ENCODE peak calls at places on chromosomes 12 and 14, in nine cellular contexts. Q, C, V, P, Z, H, G, K and Y are unnamed samples.

GRCh38 chr12:109782322-109782695 is 50.9 kb downstream of the TRPV4 start:
- DNase-seq in C (no peak), Z (no peak), V (no peak), G (no peak), K (no peak), Q (no peak), P (no peak), H (no peak), Y (peak; percentile 43)

GRCh38 chr12:63151898-63152700 is 1.1 kb upstream of the AVPR1A start:
- DNase-seq in V (peak; percentile 43), P (peak; percentile 15), K (peak; percentile 23), Z (no peak), C (no peak), H (no peak), Q (peak; percentile 25), G (no peak), Y (no peak)

GRCh38 chr12:121330195-121330594 is 22.0 kb downstream of the ANAPC5 start:
- DNase-seq in P (no peak), H (no peak), G (no peak), C (no peak), Z (no peak), V (no peak), Q (no peak), K (no peak), Y (no peak)

GRCh38 chr14:67622675-67623074 is 3.0 kb downstream of the ARG2 start:
- DNase-seq in Z (no peak), C (no peak), H (no peak), P (no peak), K (no peak), V (no peak), G (no peak), Q (no peak), Y (no peak)

GRCh38 chr14:69328765-69329164 is 68.8 kb downstream of the GALNT16 start:
- DNase-seq in V (no peak), P (no peak), Z (no peak), Q (no peak), K (no peak), G (no peak), H (no peak), C (no peak), Y (no peak)

GRCh38 chr14:51650721-51651387 is 856 bp upstream of the FRMD6 start:
- DNase-seq in G (peak; percentile 27), H (no peak), C (peak; percentile 47), V (no peak), Z (no peak), K (peak; percentile 12), P (peak; percentile 16), Q (peak; percentile 28), Y (peak; percentile 56)

GRCh38 chr12:71664411-71665108 is 459 bp downstream of the THAP2 start:
- DNase-seq in G (no peak), P (no peak), V (no peak), C (no peak), H (no peak), Q (no peak), Z (no peak), K (no peak), Y (no peak)

GRCh38 chr12:55009171-55009570 is 10.6 kb upstream of the NEUROD4 start:
- DNase-seq in Z (no peak), P (no peak), C (no peak), V (no peak), H (no peak), K (no peak), G (no peak), Q (no peak), Y (no peak)

GRCh38 chr14:93042968-93043940 is 72.5 kb downstream of the ITPK1 start:
- DNase-seq in G (peak; percentile 85), Q (peak; percentile 94), H (no peak), P (peak; percentile 74), K (no peak), Z (peak; percentile 90), V (peak; percentile 89), C (peak; percentile 90), Y (peak; percentile 98)

GRCh38 chr14:93040443-93040842 is 75.3 kb downstream of the ITPK1 start:
- DNase-seq in G (no peak), H (no peak), P (peak; percentile 43), V (no peak), Z (no peak), C (no peak), K (no peak), Q (no peak), Y (no peak)

GRCh38 chr14:93041830-93042229 is 73.9 kb downstream of the ITPK1 start:
- DNase-seq in H (no peak), Z (no peak), P (no peak), G (no peak), Q (no peak), C (no peak), V (no peak), K (no peak), Y (no peak)

GRCh38 chr14:93039649-93040315 is 75.9 kb downstream of the ITPK1 start:
- DNase-seq in Q (no peak), H (no peak), V (no peak), K (no peak), C (no peak), G (no peak), Z (peak; percentile 47), P (peak; percentile 48), Y (no peak)

GRCh38 chr14:93041002-93041401 is 74.7 kb downstream of the ITPK1 start:
- DNase-seq in K (no peak), H (no peak), Z (no peak), C (no peak), G (no peak), P (no peak), Q (no peak), V (no peak), Y (no peak)
- H3K27ac ChIP-seq in K (no peak overlapping the region), H (no peak overlapping the region), Z (peak overlapping the region; percentile 82), C (peak overlapping the region; percentile 79), G (no peak overlapping the region), P (peak overlapping the region; percentile 90), Q (no peak overlapping the region), V (peak overlapping the region; percentile 2), Y (peak overlapping the region; percentile 99)

DNA sequence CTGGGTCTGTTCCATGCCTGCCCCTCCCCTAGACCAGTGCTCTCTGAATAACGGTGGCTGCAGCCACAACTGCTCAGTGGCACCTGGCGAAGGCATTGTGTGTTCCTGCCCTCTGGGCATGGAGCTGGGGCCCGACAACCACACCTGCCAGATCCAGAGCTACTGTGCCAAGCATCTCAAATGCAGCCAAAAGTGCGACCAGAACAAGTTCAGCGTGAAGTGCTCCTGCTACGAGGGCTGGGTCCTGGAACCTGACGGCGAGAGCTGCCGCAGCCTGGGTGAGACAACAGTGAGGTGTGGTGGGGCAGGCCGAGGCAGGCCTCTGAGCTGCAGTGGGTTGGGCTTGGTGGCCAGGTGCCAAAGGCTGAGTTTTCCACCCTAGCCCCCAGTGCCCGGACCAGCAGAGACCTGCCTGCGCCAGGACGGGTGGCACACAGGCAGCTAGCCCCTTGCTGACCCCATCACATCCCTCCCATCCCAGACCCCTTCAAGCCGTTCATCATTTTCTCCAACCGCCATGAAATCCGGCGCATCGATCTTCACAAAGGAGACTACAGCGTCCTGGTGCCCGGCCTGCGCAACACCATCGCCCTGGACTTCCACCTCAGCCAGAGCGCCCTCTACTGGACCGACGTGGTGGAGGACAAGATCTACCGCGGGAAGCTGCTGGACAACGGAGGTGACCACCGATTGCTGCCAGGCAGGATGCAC is 28.2 kb upstream of the LRP1-AS start:
- DNase-seq in K (peak; percentile 14), C (peak; percentile 82), Q (peak; percentile 85), P (peak; percentile 86), V (peak; percentile 73), H (no peak), G (peak; percentile 75), Z (peak; percentile 76), Y (peak; percentile 95)
- H3K27ac ChIP-seq in K (no peak overlapping the region), C (peak overlapping the region; percentile 18), Q (no peak overlapping the region), P (no peak overlapping the region), V (peak overlapping the region; percentile 61), H (no peak overlapping the region), G (no peak overlapping the region), Z (no peak overlapping the region), Y (peak overlapping the region; percentile 48)

GRCh38 chr12:132629330-132629729 is 10.8 kb downstream of the P2RX2 start:
- DNase-seq in G (no peak), C (no peak), Q (no peak), Z (no peak), K (no peak), V (no peak), P (no peak), H (no peak), Y (no peak)

GRCh38 chr12:132632521-132633228 is 14.1 kb downstream of the P2RX2 start:
- DNase-seq in H (no peak), Z (no peak), K (no peak), G (no peak), V (no peak), C (no peak), Q (no peak), P (no peak), Y (no peak)

GRCh38 chr12:132633398-132633797 is 14.8 kb downstream of the P2RX2 start:
- DNase-seq in H (no peak), V (no peak), K (no peak), Q (no peak), P (no peak), C (no peak), Z (no peak), G (no peak), Y (no peak)

GRCh38 chr12:132630672-132631071 is 12.1 kb downstream of the P2RX2 start:
- DNase-seq in K (no peak), V (no peak), Z (no peak), P (no peak), G (no peak), H (no peak), Q (no peak), C (no peak), Y (no peak)

DNA sequence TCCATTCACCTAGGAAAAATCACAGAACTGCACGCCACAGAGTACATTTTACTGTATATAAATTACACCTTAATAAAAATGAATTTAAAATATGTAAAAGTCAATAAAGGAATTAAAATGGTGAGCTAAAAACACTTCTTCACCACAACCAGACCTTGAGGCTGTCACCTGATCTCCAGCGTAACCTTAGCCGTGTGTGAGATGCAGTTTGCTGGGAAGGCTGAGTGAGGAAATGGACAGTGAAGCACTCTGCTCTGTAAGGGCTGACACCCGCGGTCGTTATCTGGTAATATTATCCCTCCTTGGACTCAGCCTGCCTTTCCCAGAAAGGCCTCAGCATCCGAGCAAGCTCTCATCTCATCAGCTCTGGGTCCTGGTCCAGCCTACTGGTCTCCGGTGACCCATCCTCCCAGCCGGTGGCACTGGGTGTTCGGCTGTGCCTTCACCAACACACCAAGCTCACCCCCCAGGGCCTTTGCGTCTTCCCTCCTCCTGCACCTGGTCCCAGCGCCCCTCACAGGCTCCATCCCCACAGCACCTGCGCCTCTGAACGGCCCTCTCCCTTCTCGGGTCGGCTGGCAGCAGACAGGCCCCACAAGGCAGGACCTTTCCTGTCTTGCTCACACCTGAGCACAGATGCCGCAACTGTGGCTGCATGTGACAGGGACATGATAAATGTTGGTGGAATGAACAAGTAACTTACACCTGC is 12.9 kb downstream of the P2RX2 start:
- DNase-seq in V (no peak), G (no peak), P (no peak), Z (no peak), H (no peak), K (no peak), C (no peak), Q (no peak), Y (no peak)
- H3K27ac ChIP-seq in V (no peak overlapping the region), G (no peak overlapping the region), P (no peak overlapping the region), Z (no peak overlapping the region), H (no peak overlapping the region), K (no peak overlapping the region), C (no peak overlapping the region), Q (no peak overlapping the region), Y (no peak overlapping the region)

DNA sequence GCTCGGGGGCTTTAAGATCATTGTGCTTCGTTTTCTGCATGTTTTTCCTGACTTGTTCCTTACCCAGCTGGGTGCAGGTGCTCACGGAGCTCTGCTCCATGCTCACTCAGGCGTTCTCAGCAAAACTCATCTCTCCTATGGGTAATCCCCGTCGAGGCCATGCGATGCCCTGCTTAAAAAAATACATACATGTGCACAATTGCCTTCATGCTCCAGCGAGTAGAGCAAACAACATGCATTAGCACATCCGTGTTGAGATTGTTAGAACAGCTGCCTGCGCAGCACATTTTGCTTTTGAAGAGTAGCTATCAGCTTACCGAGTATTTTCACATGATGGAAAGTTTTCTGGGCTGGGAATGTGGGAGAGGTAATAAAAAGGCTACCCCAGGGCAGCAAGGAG is 16.2 kb downstream of the AACS start:
- DNase-seq in C (no peak), Z (no peak), K (no peak), H (no peak), V (no peak), G (no peak), Q (no peak), P (no peak), Y (no peak)
- H3K27ac ChIP-seq in C (no peak overlapping the region), Z (no peak overlapping the region), K (no peak overlapping the region), H (no peak overlapping the region), V (no peak overlapping the region), G (no peak overlapping the region), Q (no peak overlapping the region), P (no peak overlapping the region), Y (no peak overlapping the region)